ENCODE peak calls at places on chromosomes 13 and 19, in eight cellular contexts. U, W, L, R, I, K, M and C are unnamed samples.

GRCh38 chr13:73189766-73190165 is 131.0 kb downstream of the KLF5 start:
- DNase-seq in R (no peak), I (no peak), L (no peak), U (no peak), W (no peak), M (no peak), K (no peak), C (no peak)

GRCh38 chr13:109235901-109236300 is 550.5 kb downstream of the IRS2 start:
- DNase-seq in K (no peak), I (no peak), R (no peak), U (no peak), L (no peak), W (no peak), M (no peak), C (no peak)

GRCh38 chr19:29858000-29858596 is 46.3 kb downstream of the CCNE1 start:
- DNase-seq in I (peak; percentile 53), U (no peak), K (no peak), M (peak; percentile 59), W (no peak), L (peak; percentile 63), R (no peak), C (no peak)

GRCh38 chr13:74246398-74246975 is 112.3 kb upstream of the KLF12 start:
- DNase-seq in L (no peak), R (peak; percentile 69), I (no peak), K (no peak), U (peak; percentile 16), W (peak; percentile 43), M (peak; percentile 66), C (no peak)

GRCh38 chr13:43113603-43114002 is 90.2 kb downstream of the DNAJC15 start:
- DNase-seq in U (no peak), L (peak; percentile 4), R (no peak), M (no peak), W (peak; percentile 70), K (no peak), I (no peak), C (no peak)

GRCh38 chr19:42140125-42140754 is 8.0 kb upstream of the POU2F2 start:
- DNase-seq in U (no peak), R (peak; percentile 56), M (no peak), I (no peak), W (peak; percentile 72), L (peak; percentile 53), K (peak; percentile 66), C (no peak)

GRCh38 chr13:59710416-59710815 is 453.3 kb downstream of the DIAPH3 start:
- DNase-seq in W (no peak), U (no peak), M (no peak), L (no peak), R (no peak), I (no peak), K (no peak), C (no peak)

GRCh38 chr13:114050536-114051450 is 76.9 kb upstream of the C13orf46 start:
- DNase-seq in W (no peak), K (peak; percentile 12), U (no peak), M (no peak), L (no peak), R (no peak), I (no peak), C (no peak)

GRCh38 chr19:8204961-8205360 is 4.2 kb upstream of the CERS4 start:
- DNase-seq in L (no peak), K (no peak), R (no peak), M (no peak), U (no peak), W (no peak), I (peak; percentile 83), C (no peak)

GRCh38 chr13:29905845-29906244 is 55.4 kb upstream of the UBL3 start:
- DNase-seq in K (no peak), I (no peak), M (no peak), U (no peak), W (peak; percentile 56), R (no peak), L (peak; percentile 28), C (no peak)

GRCh38 chr19:776549-776948 is 20.7 kb upstream of the PTBP1 start:
- DNase-seq in M (no peak), K (no peak), W (no peak), R (no peak), L (no peak), U (no peak), I (no peak), C (no peak)

GRCh38 chr13:110920038-110920437 is 5.2 kb upstream of the ANKRD10 start:
- DNase-seq in I (no peak), U (no peak), R (peak; percentile 39), W (no peak), L (no peak), K (no peak), M (no peak), C (no peak)

GRCh38 chr13:73323615-73324014 is 264.8 kb downstream of the KLF5 start:
- DNase-seq in W (no peak), L (no peak), U (no peak), R (no peak), I (no peak), M (no peak), K (no peak), C (no peak)

GRCh38 chr13:86725105-86725504 is 925.9 kb upstream of the SLITRK6 start:
- DNase-seq in I (no peak), W (no peak), L (no peak), U (no peak), M (no peak), K (no peak), R (no peak), C (no peak)

GRCh38 chr19:15136234-15136954 is 29.2 kb downstream of the SYDE1 start:
- DNase-seq in M (no peak), W (peak; percentile 82), L (no peak), U (no peak), R (no peak), K (no peak), I (no peak), C (no peak)

GRCh38 chr19:1251503-1252220 is 3.3 kb downstream of the MIDN start:
- DNase-seq in R (peak; percentile 87), K (no peak), M (peak; percentile 92), W (no peak), U (no peak), I (no peak), L (peak; percentile 84), C (peak; percentile 61)

GRCh38 chr19:58394821-58395219 is 636 bp upstream of the RNF225 start:
- DNase-seq in M (no peak), I (no peak), U (no peak), R (no peak), L (peak; percentile 46), W (no peak), K (no peak), C (no peak)

GRCh38 chr19:58396691-58397532 is 1.5 kb downstream of the RNF225 start:
- DNase-seq in K (no peak), R (no peak), M (no peak), I (no peak), W (no peak), U (no peak), L (no peak), C (no peak)

GRCh38 chr19:58397533-58398037 is 2.1 kb downstream of the RNF225 start:
- DNase-seq in U (no peak), I (no peak), M (peak; percentile 42), R (no peak), W (no peak), L (no peak), K (no peak), C (no peak)

GRCh38 chr19:58395220-58395978 is at the start of gene RNF225:
- DNase-seq in I (peak; percentile 73), L (peak; percentile 49), U (no peak), K (no peak), M (no peak), W (no peak), R (no peak), C (no peak)

GRCh38 chr19:58395979-58396627 is 647 bp downstream of the RNF225 start:
- DNase-seq in R (no peak), U (no peak), L (no peak), I (no peak), M (no peak), K (no peak), W (no peak), C (no peak)
- TF ChIP-seq POLR2A in R (no peak), U (no peak), L (no peak), I (no peak), M (no peak), K (no peak), W (peak; percentile 18), C (no peak)

GRCh38 chr13:98141938-98142426 is 912 bp upstream of the FARP1 start:
- DNase-seq in M (peak; percentile 72), W (no peak), U (no peak), L (no peak), R (peak; percentile 26), K (peak; percentile 36), I (no peak), C (peak; percentile 14)

GRCh38 chr13:98143601-98144500 is 957 bp downstream of the FARP1 start:
- DNase-seq in R (peak; percentile 27), M (peak; percentile 64), K (peak; percentile 39), W (peak; percentile 44), I (no peak), L (no peak), U (peak; percentile 31), C (no peak)

GRCh38 chr13:98142427-98143156 is at the start of gene FARP1:
- DNase-seq in K (peak; percentile 77), R (peak; percentile 83), M (peak; percentile 86), I (peak; percentile 78), L (peak; percentile 54), W (peak; percentile 65), U (peak; percentile 78), C (peak; percentile 43)

GRCh38 chr13:98144501-98145350 is 1.8 kb downstream of the FARP1 start:
- DNase-seq in K (no peak), U (no peak), W (peak; percentile 77), I (no peak), M (no peak), L (peak; percentile 19), R (no peak), C (no peak)

GRCh38 chr13:98143157-98143553 is 261 bp downstream of the FARP1 start:
- DNase-seq in U (peak; percentile 50), W (no peak), M (peak; percentile 66), R (peak; percentile 60), I (no peak), K (no peak), L (no peak), C (peak; percentile 12)
- H3K4me3 ChIP-seq in U (peak overlapping the region; percentile 77), W (peak overlapping the region; percentile 95), M (peak overlapping the region; percentile 74), R (peak overlapping the region; percentile 71), I (peak overlapping the region; percentile 85), K (peak overlapping the region; percentile 38), L (peak overlapping the region; percentile 96), C (peak overlapping the region; percentile 55)

GRCh38 chr13:97512732-97513131 is 78.8 kb downstream of the RAP2A start:
- DNase-seq in I (no peak), L (no peak), U (no peak), W (no peak), M (no peak), K (no peak), R (no peak), C (no peak)

GRCh38 chr13:97515643-97516042 is 81.7 kb downstream of the RAP2A start:
- DNase-seq in L (no peak), W (no peak), K (no peak), I (no peak), U (no peak), M (no peak), R (no peak), C (no peak)
- TF ChIP-seq POLR2A in L (no peak), W (no peak), K (no peak), I (no peak), U (no peak), M (no peak), R (no peak), C (no peak)

DNA sequence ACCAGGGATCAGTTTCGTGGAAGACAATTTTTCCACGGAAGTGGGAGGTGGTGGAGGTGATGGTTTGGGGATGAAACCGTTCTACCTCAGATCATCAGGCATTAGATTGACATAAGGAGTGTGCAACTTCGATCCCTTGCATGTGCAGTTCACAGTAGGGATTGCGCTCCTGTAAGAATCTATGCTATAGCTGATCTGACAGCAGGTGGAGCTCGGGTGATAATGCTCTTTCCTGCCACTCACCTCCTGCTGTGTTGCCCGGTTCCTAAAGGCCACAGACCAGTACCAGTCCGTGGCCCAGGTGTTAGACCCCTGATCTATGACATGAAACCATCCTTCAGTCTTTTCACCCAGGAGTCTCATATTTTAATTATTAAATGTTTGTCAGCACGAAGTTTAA is 4.0 kb downstream of the ZNF302 start:
- DNase-seq in R (no peak), M (no peak), U (no peak), I (no peak), W (no peak), K (no peak), L (no peak), C (no peak)
- H3K4me3 ChIP-seq in R (no peak overlapping the region), M (no peak overlapping the region), U (no peak overlapping the region), I (no peak overlapping the region), W (no peak overlapping the region), K (no peak overlapping the region), L (no peak overlapping the region), C (no peak overlapping the region)